ENCODE peak calls at places on chromosomes 2 and 18, in eight cellular contexts. I is ACHN, P is LoVo, S is AG04449, B is NCI-H1105, D is NCI-H1694 treated with DMSO at 0.1 percent for 48 hours, L is NCI-H2171, C is activated gamma-delta T cell treated with Interleukin-2 at 50 U/mL for 16 hours. U is an unnamed sample.

GRCh38 chr2:65622951-65623525 is 190.6 kb upstream of the SPRED2 start:
- DNase-seq in I (no peak), P (no peak), S (no peak), B (no peak), D (no peak), L (no peak), C (no peak), U (no peak)

GRCh38 chr18:79872852-79873444 is 75.2 kb downstream of the KCNG2 start:
- DNase-seq in I (no peak), P (no peak), S (no peak), B (no peak), D (no peak), L (no peak), C (no peak), U (no peak)

GRCh38 chr2:48114256-48114655 is 208.0 kb upstream of the FBXO11 start:
- DNase-seq in I (no peak), P (peak; percentile 86), S (no peak), B (no peak), D (no peak), L (no peak), C (no peak), U (no peak)

GRCh38 chr2:233492078-233492477 is 74.5 kb downstream of the USP40 start:
- DNase-seq in I (no peak), P (no peak), S (no peak), B (no peak), D (no peak), L (no peak), C (no peak), U (no peak)

GRCh38 chr18:75548353-75548752 is 120.8 kb upstream of the SMIM21 start:
- DNase-seq in I (no peak), P (no peak), S (no peak), B (no peak), D (no peak), L (no peak), C (no peak), U (no peak)

GRCh38 chr2:108637304-108637669 is 82.0 kb upstream of the RANBP2 start:
- DNase-seq in I (peak; percentile 51), P (no peak), S (peak; percentile 68), B (no peak), D (no peak), L (no peak), C (no peak), U (no peak)

GRCh38 chr2:162890690-162891311 is 52.2 kb upstream of the KCNH7 start:
- DNase-seq in I (peak; percentile 78), P (peak; percentile 60), S (peak; percentile 12), B (peak; percentile 10), D (peak; percentile 75), L (peak; percentile 56), C (no peak), U (peak; percentile 31)

GRCh38 chr2:43217228-43218220 is 8.9 kb downstream of the ZFP36L2 start:
- DNase-seq in I (no peak), P (no peak), S (no peak), B (no peak), D (no peak), L (peak; percentile 25), C (no peak), U (no peak)

GRCh38 chr2:232493701-232494426 is 6.2 kb upstream of the ECEL1 start:
- DNase-seq in I (no peak), P (no peak), S (no peak), B (no peak), D (no peak), L (no peak), C (no peak), U (no peak)

GRCh38 chr2:149000168-149000938 is 38.1 kb upstream of the LYPD6B start:
- DNase-seq in I (no peak), P (no peak), S (no peak), B (no peak), D (no peak), L (no peak), C (no peak), U (no peak)

GRCh38 chr18:25284861-25285574 is 66.9 kb downstream of the ZNF521 start:
- DNase-seq in I (no peak), P (no peak), S (no peak), B (no peak), D (no peak), L (peak; percentile 11), C (no peak), U (no peak)

GRCh38 chr2:173652731-173653426 is 298.2 kb downstream of the CDCA7 start:
- DNase-seq in I (peak; percentile 93), P (peak; percentile 87), S (peak; percentile 70), B (no peak), D (no peak), L (no peak), C (no peak), U (no peak)

GRCh38 chr2:79850912-79851311 is 338.1 kb downstream of the CTNNA2 start:
- DNase-seq in I (no peak), P (no peak), S (no peak), B (no peak), D (no peak), L (no peak), C (no peak), U (no peak)

GRCh38 chr2:214117054-214117453 is 293.8 kb upstream of the VWC2L start:
- DNase-seq in I (no peak), P (no peak), S (no peak), B (no peak), D (no peak), L (no peak), C (no peak), U (no peak)

GRCh38 chr2:130824492-130825061 is 12.1 kb upstream of the ARHGEF4 start:
- DNase-seq in I (peak; percentile 85), P (no peak), S (peak; percentile 87), B (no peak), D (no peak), L (no peak), C (peak; percentile 73), U (no peak)

GRCh38 chr2:119377266-119377972 is 10.6 kb downstream of the DBI start:
- DNase-seq in I (no peak), P (no peak), S (no peak), B (no peak), D (no peak), L (no peak), C (no peak), U (no peak)

GRCh38 chr18:79334496-79335233 is 61.1 kb upstream of the NFATC1 start:
- DNase-seq in I (no peak), P (no peak), S (no peak), B (no peak), D (no peak), L (no peak), C (no peak), U (no peak)

GRCh38 chr2:72994282-72994990 is 77.1 kb downstream of the SFXN5 start:
- DNase-seq in I (no peak), P (no peak), S (no peak), B (no peak), D (no peak), L (no peak), C (no peak), U (no peak)

GRCh38 chr18:75351409-75351808 is 76.1 kb downstream of the SMIM21 start:
- DNase-seq in I (no peak), P (no peak), S (no peak), B (no peak), D (no peak), L (no peak), C (no peak), U (no peak)

GRCh38 chr2:224023188-224023587 is 15.9 kb downstream of the SERPINE2 start:
- DNase-seq in I (no peak), P (no peak), S (peak; percentile 65), B (no peak), D (peak; percentile 53), L (no peak), C (no peak), U (no peak)

GRCh38 chr2:17878222-17879136 is at the start of gene KCNS3:
- DNase-seq in I (peak; percentile 77), P (peak; percentile 3), S (no peak), B (peak; percentile 34), D (peak; percentile 36), L (peak; percentile 71), C (no peak), U (no peak)

GRCh38 chr2:171712051-171712450 is 24.8 kb downstream of the DYNC1I2 start:
- DNase-seq in I (peak; percentile 42), P (peak; percentile 36), S (peak; percentile 67), B (no peak), D (no peak), L (no peak), C (no peak), U (no peak)

GRCh38 chr2:160104115-160104514 is 41.7 kb upstream of the PLA2R1 start:
- DNase-seq in I (no peak), P (no peak), S (no peak), B (no peak), D (no peak), L (no peak), C (no peak), U (no peak)

GRCh38 chr2:85750509-85751299 is 3.1 kb upstream of the ATOH8 start:
- DNase-seq in I (peak; percentile 59), P (peak; percentile 22), S (no peak), B (peak; percentile 31), D (peak; percentile 62), L (peak; percentile 59), C (peak; percentile 54), U (no peak)